ENCODE peak calls at places on chromosomes 4 and X, in five cellular contexts. W is pancreas, B is lower lobe of right lung, M is mesendoderm, Q is OCI-LY7. O is an unnamed sample. For H3K4me1 and H3K36me3, the result is how much of the 10 kb centered on the place peaks cover.

GRCh38 chrX:70410921-70411320 is 12.2 kb upstream of the GDPD2 start:
- DNase-seq in W (no peak), B (no peak), M (no peak), Q (no peak), O (no peak)

GRCh38 chr4:152095701-152096070 is 334.9 kb upstream of the GATB start:
- DNase-seq in W (no peak), B (no peak), M (no peak), Q (no peak), O (no peak)

GRCh38 chrX:72685810-72686465 is 28.2 kb downstream of the PHKA1 start:
- DNase-seq in W (no peak), B (no peak), M (no peak), Q (no peak), O (no peak)

GRCh38 chr4:109046549-109047171 is 255.8 kb downstream of the COL25A1 start:
- DNase-seq in W (no peak), B (no peak), M (no peak), Q (no peak), O (no peak)

GRCh38 chr4:129899849-129900248 is 803.9 kb downstream of the C4orf33 start:
- DNase-seq in W (no peak), B (no peak), M (peak), Q (no peak), O (no peak)

GRCh38 chr4:76276813-76277212 is 25.3 kb downstream of the FAM47E start:
- DNase-seq in W (no peak), B (no peak), M (no peak), Q (no peak), O (no peak)

GRCh38 chr4:155353923-155354540 is 22.7 kb downstream of the MAP9 start:
- DNase-seq in W (peak), B (peak), M (peak), Q (peak), O (peak)

GRCh38 chr4:41661447-41662076 is 87.0 kb downstream of the PHOX2B start:
- DNase-seq in W (peak), B (peak), M (peak), Q (peak), O (no peak)

GRCh38 chr4:156779774-156780173 is 191.8 kb downstream of the PDGFC start:
- DNase-seq in W (no peak), B (no peak), M (peak), Q (no peak), O (no peak)

GRCh38 chr4:64774626-64775025 is 365.4 kb upstream of the TECRL start:
- DNase-seq in W (no peak), B (no peak), M (no peak), Q (no peak), O (no peak)

GRCh38 chrX:120752431-120753128 is 122.7 kb upstream of the C1GALT1C1 start:
- DNase-seq in W (no peak), B (no peak), M (no peak), Q (peak), O (no peak)

GRCh38 chr4:82124365-82124764 is 249.4 kb downstream of the HNRNPD start:
- DNase-seq in W (no peak), B (no peak), M (peak), Q (no peak), O (no peak)

GRCh38 chr4:174117445-174117844 is 166.0 kb downstream of the FBXO8 start:
- DNase-seq in W (no peak), B (no peak), M (no peak), Q (no peak), O (no peak)

GRCh38 chr4:153684182-153685073 is at the start of gene TLR2:
- DNase-seq in W (peak), B (peak), M (peak), Q (no peak), O (peak)

GRCh38 chr4:53000560-53000959 is 138.4 kb downstream of the RASL11B start:
- DNase-seq in W (no peak), B (no peak), M (no peak), Q (no peak), O (no peak)

GRCh38 chrX:13341491-13342101 is 21.7 kb upstream of the ATXN3L start:
- DNase-seq in W (no peak), B (no peak), M (peak), Q (peak), O (no peak)

GRCh38 chrX:7444967-7445366 is 297.0 kb upstream of the PUDP start:
- DNase-seq in W (no peak), B (no peak), M (peak), Q (no peak), O (no peak)

GRCh38 chr4:6943012-6943869 is 33.6 kb downstream of the TBC1D14 start:
- DNase-seq in W (no peak), B (no peak), M (peak), Q (no peak), O (no peak)

DNA sequence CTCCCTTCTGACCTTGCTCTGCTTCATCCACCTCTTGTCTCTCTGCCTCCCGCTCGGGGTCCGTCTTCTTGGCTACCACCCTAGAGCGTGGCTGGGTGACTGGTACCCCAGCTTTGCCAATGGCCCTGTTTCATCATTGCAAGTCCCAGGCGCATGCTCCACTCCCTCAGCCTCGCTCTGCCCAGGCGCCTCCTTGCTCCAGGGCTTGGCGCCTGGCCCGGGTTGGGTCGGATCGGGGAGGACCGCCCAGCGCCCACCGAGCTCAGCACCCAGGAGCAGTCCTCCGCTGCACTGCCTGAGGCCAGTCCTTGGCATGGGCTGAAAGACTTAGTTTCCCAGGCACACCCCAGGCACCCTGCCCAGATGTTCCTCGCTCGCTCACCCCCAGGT is 577 bp downstream of the BGN start:
- DNase-seq in W (no peak), B (no peak), M (no peak), Q (no peak), O (no peak)
- H3K4me1 ChIP-seq in W (under half), B (under half), M (under half), Q (under half), O (under half)

DNA sequence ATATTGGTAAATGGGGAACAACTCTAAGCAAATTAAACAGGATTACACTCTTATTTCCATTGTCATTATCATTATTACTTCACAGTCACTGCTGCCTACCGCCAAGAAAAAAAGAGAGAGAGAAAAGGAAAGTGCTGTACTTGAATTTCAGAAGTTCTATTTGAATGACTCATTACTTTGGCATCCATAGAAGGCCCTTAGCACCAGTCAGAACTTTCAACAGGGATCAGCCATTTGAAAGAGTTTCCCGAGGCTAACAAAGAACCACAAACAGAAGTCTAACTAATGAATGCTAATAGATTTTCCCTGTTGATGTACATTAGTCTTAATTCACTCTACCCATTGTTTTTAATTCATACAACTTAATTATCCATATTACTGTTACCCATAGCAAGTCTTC is 116.3 kb downstream of the SHROOM4 start:
- DNase-seq in W (no peak), B (no peak), M (peak), Q (no peak), O (no peak)
- H3K27ac ChIP-seq in W (no peak), B (no peak), M (no peak), Q (no peak), O (no peak)

GRCh38 chrX:53630261-53630660 is 56.3 kb downstream of the HUWE1 start:
- DNase-seq in W (no peak), B (no peak), M (no peak), Q (no peak), O (no peak)
- H3K36me3 ChIP-seq in W (under half), B (half or more), M (under half), Q (half or more), O (half or more)

GRCh38 chr4:23932935-23933334 is 43.1 kb upstream of the PPARGC1A start:
- DNase-seq in W (no peak), B (no peak), M (peak), Q (no peak), O (no peak)
- H3K4me1 ChIP-seq in W (under half), B (under half), M (under half), Q (under half), O (under half)

GRCh38 chr4:99846891-99847290 is 30.3 kb downstream of the DAPP1 start:
- DNase-seq in W (no peak), B (no peak), M (no peak), Q (no peak), O (no peak)
- H3K27ac ChIP-seq in W (no peak), B (no peak), M (no peak), Q (peak), O (peak)

GRCh38 chrX:1417921-1418875 is 26.3 kb upstream of the SLC25A6 start:
- DNase-seq in W (peak), B (peak), M (no peak), Q (no peak), O (no peak)
- H3K36me3 ChIP-seq in W (under half), B (half or more), M (under half), Q (half or more), O (under half)

GRCh38 chr4:105197777-105198176 is 51.1 kb downstream of the TET2 start:
- DNase-seq in W (no peak), B (no peak), M (no peak), Q (no peak), O (no peak)

GRCh38 chr4:105196523-105197145 is 50.0 kb downstream of the TET2 start:
- DNase-seq in W (no peak), B (no peak), M (peak), Q (no peak), O (no peak)

GRCh38 chr4:105192910-105193309 is 46.2 kb downstream of the TET2 start:
- DNase-seq in W (no peak), B (no peak), M (no peak), Q (no peak), O (no peak)

GRCh38 chr4:105194328-105195231 is 47.9 kb downstream of the TET2 start:
- DNase-seq in W (no peak), B (no peak), M (no peak), Q (no peak), O (no peak)

DNA sequence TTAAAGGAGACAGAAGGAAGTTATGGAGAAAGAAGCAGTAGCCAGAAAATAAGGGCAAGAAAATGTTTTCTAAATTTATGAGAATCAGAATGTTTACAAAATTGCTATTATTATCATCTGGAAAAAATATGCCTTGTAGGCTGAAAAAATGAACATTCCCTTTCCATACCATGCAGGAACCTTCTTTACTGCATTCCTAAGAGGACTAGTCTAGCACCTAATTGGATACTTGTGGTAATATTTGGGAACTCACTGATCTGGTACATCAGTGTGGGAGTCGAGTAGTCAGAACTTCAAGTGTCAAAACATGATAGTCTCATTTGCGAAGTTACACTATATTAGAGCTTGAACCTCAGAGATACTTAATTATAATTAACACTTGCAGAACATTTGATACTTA is 51.9 kb downstream of the TET2 start:
- DNase-seq in W (no peak), B (no peak), M (no peak), Q (no peak), O (no peak)
- H3K4me1 ChIP-seq in W (under half), B (under half), M (under half), Q (under half), O (under half)

DNA sequence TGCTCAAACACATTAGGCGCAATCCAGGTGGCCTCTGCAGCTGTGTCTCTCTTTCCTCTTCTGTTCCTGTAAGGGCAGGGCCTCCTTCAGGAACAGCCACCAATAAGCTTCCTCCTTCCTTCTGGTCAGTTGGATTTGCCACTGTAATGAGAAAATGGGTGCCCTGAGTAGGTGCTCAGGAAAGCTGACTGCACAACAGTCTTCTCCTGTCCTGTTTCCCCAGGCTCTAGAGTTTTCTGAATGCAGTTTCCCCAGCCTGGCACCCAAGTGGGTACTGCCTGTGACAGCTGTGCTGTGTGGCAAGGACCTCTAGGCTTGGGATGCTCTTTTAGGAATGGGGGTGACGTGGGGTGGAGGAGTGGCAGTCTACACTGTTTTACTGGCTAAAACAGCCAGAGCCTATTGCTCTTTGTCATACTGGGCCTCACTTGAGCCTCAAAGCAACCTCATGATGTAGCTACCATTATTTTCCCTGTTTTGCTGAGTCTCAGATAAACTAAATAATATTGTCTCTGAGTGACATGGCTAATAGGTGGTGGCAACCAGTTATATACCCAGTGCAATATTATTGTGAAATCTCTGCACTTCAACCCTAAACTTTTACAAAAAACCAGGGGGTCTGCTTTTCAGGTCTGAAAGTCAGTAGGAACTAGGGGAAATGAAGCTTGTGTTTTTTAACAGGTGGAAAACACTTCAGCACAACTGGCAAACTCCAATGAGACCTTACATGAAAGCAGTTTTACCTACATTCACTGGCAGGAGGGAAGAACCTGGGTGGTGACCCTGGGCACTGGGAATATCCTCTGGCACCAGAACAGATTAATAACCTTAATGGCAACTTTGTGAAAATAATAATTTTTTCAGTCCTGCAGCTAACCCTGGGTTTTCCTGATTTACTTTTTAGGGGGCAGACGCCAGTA is 1.1 kb downstream of the CXCL2 start:
- DNase-seq in W (no peak), B (no peak), M (no peak), Q (no peak), O (no peak)
- H3K27ac ChIP-seq in W (peak), B (peak), M (no peak), Q (no peak), O (no peak)